ENCODE peak calls at places on chromosomes 16 and 17, in five cellular contexts. L is chondrocyte, W is SK-N-SH, X is bronchial epithelial cell, E is natural killer cell. C is an unnamed sample.

GRCh38 chr17:29627951-29628350 is 5.2 kb upstream of the CORO6 start:
- DNase-seq in L (no peak), W (no peak), X (no peak), E (no peak), C (no peak)

GRCh38 chr16:85103096-85104079 is 8.9 kb downstream of the CIBAR2 start:
- DNase-seq in L (no peak), W (no peak), X (no peak), E (no peak), C (no peak)

GRCh38 chr17:80750263-80750662 is 205.6 kb downstream of the RPTOR start:
- DNase-seq in L (no peak), W (no peak), X (no peak), E (no peak), C (no peak)

GRCh38 chr17:76940738-76941350 is 72.6 kb downstream of the MGAT5B start:
- DNase-seq in L (no peak), W (peak; percentile 72), X (no peak), E (no peak), C (no peak)

GRCh38 chr17:32739722-32740121 is 137.2 kb downstream of the MYO1D start:
- DNase-seq in L (no peak), W (no peak), X (no peak), E (no peak), C (no peak)

GRCh38 chr16:73382921-73383594 is 335.1 kb upstream of the ZFHX3 start:
- DNase-seq in L (no peak), W (no peak), X (no peak), E (no peak), C (no peak)

GRCh38 chr17:345992-346785 is 6.4 kb downstream of the RPH3AL start:
- DNase-seq in L (no peak), W (no peak), X (no peak), E (no peak), C (no peak)

GRCh38 chr16:31351246-31351936 is 3.6 kb upstream of the ITGAX start:
- DNase-seq in L (no peak), W (no peak), X (no peak), E (no peak), C (peak; percentile 61)

GRCh38 chr16:69467531-69468204 is 43.2 kb downstream of the CYB5B start:
- DNase-seq in L (no peak), W (no peak), X (no peak), E (no peak), C (no peak)

GRCh38 chr16:22788190-22788530 is 25.8 kb upstream of the HS3ST2 start:
- DNase-seq in L (no peak), W (no peak), X (no peak), E (no peak), C (no peak)

GRCh38 chr17:73249700-73250099 is 12.0 kb downstream of the CPSF4L start:
- DNase-seq in L (no peak), W (no peak), X (no peak), E (no peak), C (no peak)

GRCh38 chr17:16342979-16343378 is 10.3 kb downstream of the CENPV start:
- DNase-seq in L (no peak), W (no peak), X (no peak), E (no peak), C (no peak)

GRCh38 chr16:30084096-30084815 is 7.5 kb downstream of the TBX6 start:
- DNase-seq in L (no peak), W (no peak), X (no peak), E (no peak), C (no peak)

GRCh38 chr16:30085247-30085646 is 6.5 kb downstream of the TBX6 start:
- DNase-seq in L (no peak), W (peak; percentile 70), X (no peak), E (no peak), C (no peak)

GRCh38 chr16:30083216-30084055 is 7.6 kb downstream of the PPP4C start:
- DNase-seq in L (no peak), W (no peak), X (no peak), E (no peak), C (no peak)

GRCh38 chr16:30084816-30085159 is 6.9 kb downstream of the TBX6 start:
- DNase-seq in L (no peak), W (no peak), X (no peak), E (no peak), C (no peak)

DNA sequence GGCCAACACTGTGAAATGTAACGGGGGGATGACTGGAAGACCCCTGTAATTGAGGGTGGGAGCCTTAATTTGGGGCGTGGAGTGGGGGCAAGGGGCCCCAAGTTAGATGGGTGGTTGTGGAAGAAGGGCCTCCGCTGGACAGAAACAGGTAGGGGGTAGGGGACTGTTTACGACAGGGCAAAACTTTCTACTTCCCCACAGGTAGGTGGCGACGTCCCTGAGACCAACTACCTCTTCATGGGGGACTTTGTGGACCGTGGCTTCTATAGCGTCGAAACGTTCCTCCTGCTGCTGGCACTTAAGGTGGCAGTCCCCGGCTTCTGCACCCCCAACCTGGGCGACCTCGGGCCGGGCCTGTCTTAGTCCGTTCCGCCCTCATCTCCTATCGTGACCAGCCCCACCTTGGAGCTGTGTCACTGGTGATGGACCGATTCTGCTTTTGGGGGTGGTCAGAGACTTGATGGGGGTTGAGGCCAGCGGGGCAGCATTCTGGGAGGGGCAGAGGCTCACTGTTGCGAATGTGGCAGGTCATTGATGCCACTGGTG is 6.8 kb downstream of the PPP4C start:
- DNase-seq in L (no peak), W (no peak), X (no peak), E (no peak), C (no peak)
- TF ChIP-seq CTCF in L (peak; percentile 52), W (peak; percentile 36), X (peak; percentile 26), E (no peak), C (no peak)

GRCh38 chr16:18945233-18945632 is 19.0 kb upstream of the SMG1 start:
- DNase-seq in L (no peak), W (no peak), X (no peak), E (no peak), C (no peak)
- TF ChIP-seq CTCF in L (no peak), W (no peak), X (no peak), E (no peak), C (no peak)

GRCh38 chr16:9124444-9124843 is 33.0 kb downstream of the HAPSTR1 start:
- DNase-seq in L (no peak), W (no peak), X (no peak), E (no peak), C (no peak)

GRCh38 chr16:9125658-9126492 is 34.4 kb downstream of the HAPSTR1 start:
- DNase-seq in L (peak; percentile 42), W (no peak), X (no peak), E (no peak), C (no peak)

GRCh38 chr16:9126609-9127008 is 35.2 kb downstream of the HAPSTR1 start:
- DNase-seq in L (no peak), W (no peak), X (no peak), E (no peak), C (no peak)

GRCh38 chr16:9123871-9124270 is 32.4 kb downstream of the HAPSTR1 start:
- DNase-seq in L (no peak), W (no peak), X (peak; percentile 74), E (no peak), C (peak; percentile 97)

GRCh38 chr16:9124908-9125584 is 33.6 kb downstream of the HAPSTR1 start:
- DNase-seq in L (no peak), W (no peak), X (no peak), E (no peak), C (no peak)
- TF ChIP-seq CTCF in L (peak; percentile 35), W (peak; percentile 27), X (no peak), E (no peak), C (no peak)

GRCh38 chr17:49952912-49953497 is 16.0 kb upstream of the DLX4 start:
- DNase-seq in L (no peak), W (no peak), X (no peak), E (no peak), C (no peak)

GRCh38 chr17:49955157-49955556 is 13.8 kb upstream of the DLX4 start:
- DNase-seq in L (no peak), W (no peak), X (peak; percentile 23), E (no peak), C (no peak)

GRCh38 chr17:49949634-49950033 is 19.4 kb upstream of the DLX4 start:
- DNase-seq in L (no peak), W (no peak), X (no peak), E (no peak), C (no peak)

GRCh38 chr17:49951362-49952080 is 17.5 kb upstream of the DLX4 start:
- DNase-seq in L (no peak), W (peak; percentile 36), X (no peak), E (no peak), C (no peak)

GRCh38 chr17:49952209-49952911 is 16.6 kb upstream of the DLX4 start:
- DNase-seq in L (no peak), W (peak; percentile 87), X (peak; percentile 66), E (peak; percentile 70), C (peak; percentile 73)
- TF ChIP-seq CTCF in L (peak; percentile 85), W (peak; percentile 99), X (peak; percentile 95), E (peak; percentile 81), C (peak; percentile 96)

GRCh38 chr17:50080827-50081226 is 14.3 kb upstream of the PDK2 start:
- DNase-seq in L (no peak), W (no peak), X (no peak), E (no peak), C (no peak)

GRCh38 chr17:50078430-50078829 is 16.7 kb upstream of the PDK2 start:
- DNase-seq in L (peak; percentile 13), W (no peak), X (no peak), E (no peak), C (no peak)

GRCh38 chr17:50080096-50080480 is 15.1 kb upstream of the PDK2 start:
- DNase-seq in L (peak; percentile 82), W (no peak), X (no peak), E (no peak), C (no peak)

GRCh38 chr17:50081757-50082156 is 13.4 kb upstream of the PDK2 start:
- DNase-seq in L (no peak), W (no peak), X (no peak), E (no peak), C (no peak)

GRCh38 chr17:50079334-50080095 is 15.6 kb upstream of the PDK2 start:
- DNase-seq in L (peak; percentile 79), W (no peak), X (no peak), E (no peak), C (no peak)
- TF ChIP-seq CTCF in L (peak; percentile 78), W (peak; percentile 71), X (peak; percentile 100), E (no peak), C (peak; percentile 21)

GRCh38 chr16:80705596-80705995 is 98.8 kb downstream of the CDYL2 start:
- DNase-seq in L (no peak), W (no peak), X (no peak), E (no peak), C (no peak)
- TF ChIP-seq CTCF in L (no peak), W (no peak), X (no peak), E (no peak), C (no peak)

DNA sequence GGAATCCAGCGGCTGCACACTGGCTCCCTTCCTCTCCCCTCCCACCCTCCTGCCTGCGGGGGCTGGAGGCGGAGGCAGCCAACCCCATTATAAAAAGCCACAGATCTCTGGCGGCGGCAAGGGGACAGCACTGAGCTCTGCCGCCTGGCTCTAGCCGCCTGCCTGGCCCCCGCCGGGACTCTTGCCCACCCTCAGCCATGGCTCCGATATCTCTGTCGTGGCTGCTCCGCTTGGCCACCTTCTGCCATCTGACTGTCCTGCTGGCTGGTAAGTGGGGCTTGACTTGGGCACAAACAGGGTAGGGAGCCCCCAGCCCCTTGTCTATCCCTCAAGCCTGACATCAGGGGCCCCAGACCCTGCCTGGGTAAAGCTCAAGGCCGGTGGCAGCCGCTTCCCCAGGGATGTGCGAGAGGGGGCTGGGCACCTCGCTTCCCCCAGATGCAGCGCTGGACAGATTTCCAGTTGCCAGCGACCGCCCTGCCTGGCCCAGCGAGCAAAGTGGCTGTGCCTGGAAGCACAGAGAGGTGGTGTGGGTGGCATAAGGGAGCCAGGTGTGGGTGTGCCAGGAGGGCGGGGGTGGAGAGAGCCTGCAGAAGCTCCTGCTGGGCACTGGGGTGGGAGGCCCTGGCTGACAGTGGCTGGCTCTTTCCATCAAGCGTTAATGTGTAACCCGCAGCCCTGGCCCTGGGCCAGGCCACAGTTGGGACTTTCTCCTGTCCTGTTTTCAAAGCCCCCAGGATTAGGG is at the start of gene CX3CL1:
- DNase-seq in L (peak; percentile 92), W (peak; percentile 92), X (peak; percentile 29), E (no peak), C (no peak)
- TF ChIP-seq CTCF in L (peak; percentile 67), W (peak; percentile 25), X (no peak), E (no peak), C (no peak)

C was measured in CD14-positive monocyte.